ENCODE peak calls at places on chromosomes 11 and 22, in six cellular contexts. One of them, this sample, is unnamed.
A peak's percentile ranks its signal among the peaks of the same experiment; 100 is the strongest.

GRCh38 chr11:126791446-126791845 is 209.1 kb downstream of the KIRREL3 start:
- DNase-seq in CD8-positive, alpha-beta T cell: no peak
- DNase-seq in mesenchymal stem cell: no peak
- DNase-seq in mammary epithelial cell: no peak
- DNase-seq in hepatocyte: no peak
- DNase-seq in heart right ventricle: no peak
- DNase-seq in this sample: no peak

GRCh38 chr22:48588881-48589450 is 1238.7 kb downstream of the BRD1 start:
- DNase-seq in CD8-positive, alpha-beta T cell: no peak
- DNase-seq in mesenchymal stem cell: no peak
- DNase-seq in mammary epithelial cell: no peak
- DNase-seq in hepatocyte: no peak
- DNase-seq in heart right ventricle: no peak
- DNase-seq in this sample: no peak

GRCh38 chr11:9613830-9614762 is 40.6 kb downstream of the WEE1 start:
- DNase-seq in CD8-positive, alpha-beta T cell: peak; percentile 88
- DNase-seq in mesenchymal stem cell: peak; percentile 84
- DNase-seq in mammary epithelial cell: peak; percentile 85
- DNase-seq in hepatocyte: peak; percentile 94
- DNase-seq in heart right ventricle: peak; percentile 91
- DNase-seq in this sample: peak; percentile 51

GRCh38 chr11:76670475-76671235 is at the start of gene LRRC32:
- DNase-seq in CD8-positive, alpha-beta T cell: peak; percentile 23
- DNase-seq in mesenchymal stem cell: no peak
- DNase-seq in mammary epithelial cell: no peak
- DNase-seq in hepatocyte: peak; percentile 55
- DNase-seq in heart right ventricle: peak; percentile 79
- DNase-seq in this sample: no peak

GRCh38 chr11:105152556-105152955 is 13.0 kb upstream of the CARD18 start:
- DNase-seq in CD8-positive, alpha-beta T cell: no peak
- DNase-seq in mesenchymal stem cell: peak; percentile 22
- DNase-seq in mammary epithelial cell: no peak
- DNase-seq in hepatocyte: no peak
- DNase-seq in heart right ventricle: no peak
- DNase-seq in this sample: no peak

GRCh38 chr11:103380031-103380430 is 270.8 kb downstream of the DYNC2H1 start:
- DNase-seq in CD8-positive, alpha-beta T cell: no peak
- DNase-seq in mesenchymal stem cell: peak; percentile 57
- DNase-seq in mammary epithelial cell: no peak
- DNase-seq in hepatocyte: no peak
- DNase-seq in heart right ventricle: no peak
- DNase-seq in this sample: no peak

GRCh38 chr11:93131709-93132108 is 66.1 kb downstream of the SLC36A4 start:
- DNase-seq in CD8-positive, alpha-beta T cell: no peak
- DNase-seq in mesenchymal stem cell: no peak
- DNase-seq in mammary epithelial cell: no peak
- DNase-seq in hepatocyte: no peak
- DNase-seq in heart right ventricle: no peak
- DNase-seq in this sample: no peak

GRCh38 chr11:27910186-27910941 is 197.6 kb downstream of the KIF18A start:
- DNase-seq in CD8-positive, alpha-beta T cell: no peak
- DNase-seq in mesenchymal stem cell: peak; percentile 84
- DNase-seq in mammary epithelial cell: peak; percentile 76
- DNase-seq in hepatocyte: no peak
- DNase-seq in heart right ventricle: no peak
- DNase-seq in this sample: no peak

GRCh38 chr11:87849216-87849615 is 326.0 kb downstream of the RAB38 start:
- DNase-seq in CD8-positive, alpha-beta T cell: no peak
- DNase-seq in mesenchymal stem cell: no peak
- DNase-seq in mammary epithelial cell: no peak
- DNase-seq in hepatocyte: no peak
- DNase-seq in heart right ventricle: no peak
- DNase-seq in this sample: no peak

GRCh38 chr11:108620958-108621772 is 27.6 kb upstream of the EXPH5 start:
- DNase-seq in CD8-positive, alpha-beta T cell: no peak
- DNase-seq in mesenchymal stem cell: peak; percentile 24
- DNase-seq in mammary epithelial cell: peak; percentile 78
- DNase-seq in hepatocyte: no peak
- DNase-seq in heart right ventricle: no peak
- DNase-seq in this sample: no peak

GRCh38 chr11:612201-612960 is 3.4 kb downstream of the IRF7 start:
- DNase-seq in CD8-positive, alpha-beta T cell: no peak
- DNase-seq in mesenchymal stem cell: peak; percentile 43
- DNase-seq in mammary epithelial cell: no peak
- DNase-seq in hepatocyte: peak; percentile 51
- DNase-seq in heart right ventricle: no peak
- DNase-seq in this sample: no peak

GRCh38 chr11:30016588-30017363 is at the start of gene KCNA4:
- DNase-seq in CD8-positive, alpha-beta T cell: no peak
- DNase-seq in mesenchymal stem cell: no peak
- DNase-seq in mammary epithelial cell: no peak
- DNase-seq in hepatocyte: peak; percentile 79
- DNase-seq in heart right ventricle: peak; percentile 51
- DNase-seq in this sample: no peak

GRCh38 chr22:37638351-37639069 is 959 bp upstream of the SH3BP1 start:
- DNase-seq in CD8-positive, alpha-beta T cell: no peak
- DNase-seq in mesenchymal stem cell: no peak
- DNase-seq in mammary epithelial cell: no peak
- DNase-seq in hepatocyte: peak; percentile 62
- DNase-seq in heart right ventricle: no peak
- DNase-seq in this sample: no peak

GRCh38 chr22:26239561-26239960 is 70.3 kb downstream of the SEZ6L start:
- DNase-seq in CD8-positive, alpha-beta T cell: no peak
- DNase-seq in mesenchymal stem cell: no peak
- DNase-seq in mammary epithelial cell: no peak
- DNase-seq in hepatocyte: no peak
- DNase-seq in heart right ventricle: no peak
- DNase-seq in this sample: no peak

GRCh38 chr22:19689408-19689807 is 24.9 kb upstream of the SEPTIN5 start:
- DNase-seq in CD8-positive, alpha-beta T cell: no peak
- DNase-seq in mesenchymal stem cell: no peak
- DNase-seq in mammary epithelial cell: no peak
- DNase-seq in hepatocyte: no peak
- DNase-seq in heart right ventricle: no peak
- DNase-seq in this sample: no peak

GRCh38 chr11:13208921-13209320 is 68.7 kb upstream of the BMAL1 start:
- DNase-seq in CD8-positive, alpha-beta T cell: no peak
- DNase-seq in mesenchymal stem cell: no peak
- DNase-seq in mammary epithelial cell: no peak
- DNase-seq in hepatocyte: no peak
- DNase-seq in heart right ventricle: no peak
- DNase-seq in this sample: no peak

GRCh38 chr22:37601540-37602442 is 6.8 kb upstream of the GGA1 start:
- DNase-seq in CD8-positive, alpha-beta T cell: no peak
- DNase-seq in mesenchymal stem cell: peak; percentile 16
- DNase-seq in mammary epithelial cell: peak; percentile 67
- DNase-seq in hepatocyte: peak; percentile 77
- DNase-seq in heart right ventricle: no peak
- DNase-seq in this sample: no peak

GRCh38 chr22:36930041-36930935 is 16.9 kb downstream of the CSF2RB start:
- DNase-seq in CD8-positive, alpha-beta T cell: no peak
- DNase-seq in mesenchymal stem cell: no peak
- DNase-seq in mammary epithelial cell: no peak
- DNase-seq in hepatocyte: no peak
- DNase-seq in heart right ventricle: no peak
- DNase-seq in this sample: no peak

GRCh38 chr11:71139516-71140205 is 112.7 kb downstream of the SHANK2 start:
- DNase-seq in CD8-positive, alpha-beta T cell: no peak
- DNase-seq in mesenchymal stem cell: no peak
- DNase-seq in mammary epithelial cell: peak; percentile 32
- DNase-seq in hepatocyte: peak; percentile 27
- DNase-seq in heart right ventricle: peak; percentile 63
- DNase-seq in this sample: no peak

GRCh38 chr11:116692318-116693106 is 80.3 kb downstream of the BUD13 start:
- DNase-seq in CD8-positive, alpha-beta T cell: no peak
- DNase-seq in mesenchymal stem cell: no peak
- DNase-seq in mammary epithelial cell: no peak
- DNase-seq in hepatocyte: no peak
- DNase-seq in heart right ventricle: no peak
- DNase-seq in this sample: no peak

GRCh38 chr11:196786-197731 is 4.2 kb downstream of the SCGB1C1 start:
- DNase-seq in CD8-positive, alpha-beta T cell: peak; percentile 2
- DNase-seq in mesenchymal stem cell: no peak
- DNase-seq in mammary epithelial cell: no peak
- DNase-seq in hepatocyte: no peak
- DNase-seq in heart right ventricle: no peak
- DNase-seq in this sample: no peak

GRCh38 chr11:88357323-88358039 is 19.9 kb upstream of the CTSC start:
- DNase-seq in CD8-positive, alpha-beta T cell: no peak
- DNase-seq in mesenchymal stem cell: peak; percentile 44
- DNase-seq in mammary epithelial cell: no peak
- DNase-seq in hepatocyte: no peak
- DNase-seq in heart right ventricle: no peak
- DNase-seq in this sample: no peak

DNA sequence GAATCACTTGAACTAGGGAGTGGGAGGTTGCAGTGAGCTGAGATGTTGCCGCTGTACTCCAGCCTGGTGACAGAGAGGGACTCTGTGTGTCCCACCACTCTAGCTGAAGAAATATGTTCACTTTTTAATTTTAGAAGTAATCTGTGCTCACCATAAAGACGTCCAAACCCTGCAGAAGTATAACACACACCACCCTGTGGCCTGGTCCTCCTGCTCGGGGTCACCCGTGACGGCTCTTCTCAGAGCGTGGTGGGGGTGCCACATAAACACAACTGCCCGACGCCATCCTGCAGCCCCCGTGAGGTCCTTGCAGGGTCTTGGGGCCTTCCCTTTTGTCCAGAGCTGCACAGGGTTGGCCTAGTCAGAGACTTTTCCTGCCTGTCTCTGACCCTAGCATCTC is 8.8 kb downstream of the PPIL2 start:
- DNase-seq in CD8-positive, alpha-beta T cell: no peak
- DNase-seq in mesenchymal stem cell: no peak
- DNase-seq in mammary epithelial cell: no peak
- DNase-seq in hepatocyte: no peak
- DNase-seq in heart right ventricle: no peak
- DNase-seq in this sample: no peak
- H3K4me3 ChIP-seq in CD8-positive, alpha-beta T cell: no peak overlapping the region
- H3K4me3 ChIP-seq in mesenchymal stem cell: no peak overlapping the region
- H3K4me3 ChIP-seq in mammary epithelial cell: no peak overlapping the region
- H3K4me3 ChIP-seq in hepatocyte: no peak overlapping the region
- H3K4me3 ChIP-seq in heart right ventricle: no peak overlapping the region
- H3K4me3 ChIP-seq in this sample: no peak overlapping the region

DNA sequence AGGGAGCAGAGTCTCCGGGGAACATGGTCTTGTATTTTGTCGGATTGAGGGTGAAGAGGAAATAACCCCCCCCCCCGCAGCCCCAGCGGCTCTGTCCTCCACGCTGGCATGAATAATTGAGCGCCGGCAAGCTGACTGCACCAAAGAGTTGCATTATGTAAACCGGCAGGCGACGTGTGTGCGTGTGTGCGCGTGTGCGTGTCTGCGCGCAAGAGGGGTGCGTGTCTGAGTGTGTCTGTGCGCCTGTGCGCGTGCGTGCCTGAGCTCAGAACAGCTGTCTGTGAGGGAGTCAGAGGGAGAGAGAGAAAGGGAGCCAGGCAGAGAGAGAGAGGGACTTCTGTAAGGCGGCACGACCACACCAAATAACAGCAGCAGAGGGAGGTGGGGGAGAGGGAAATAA is 94.4 kb downstream of the SCN3B start:
- DNase-seq in CD8-positive, alpha-beta T cell: peak; percentile 16
- DNase-seq in mesenchymal stem cell: peak; percentile 76
- DNase-seq in mammary epithelial cell: no peak
- DNase-seq in hepatocyte: peak; percentile 51
- DNase-seq in heart right ventricle: peak; percentile 64
- DNase-seq in this sample: no peak
- H3K27ac ChIP-seq in CD8-positive, alpha-beta T cell: no peak overlapping the region
- H3K27ac ChIP-seq in mesenchymal stem cell: no peak overlapping the region
- H3K27ac ChIP-seq in mammary epithelial cell: no peak overlapping the region
- H3K27ac ChIP-seq in hepatocyte: peak overlapping the region; percentile 31
- H3K27ac ChIP-seq in heart right ventricle: peak overlapping the region; percentile 46
- H3K27ac ChIP-seq in this sample: no peak overlapping the region

DNA sequence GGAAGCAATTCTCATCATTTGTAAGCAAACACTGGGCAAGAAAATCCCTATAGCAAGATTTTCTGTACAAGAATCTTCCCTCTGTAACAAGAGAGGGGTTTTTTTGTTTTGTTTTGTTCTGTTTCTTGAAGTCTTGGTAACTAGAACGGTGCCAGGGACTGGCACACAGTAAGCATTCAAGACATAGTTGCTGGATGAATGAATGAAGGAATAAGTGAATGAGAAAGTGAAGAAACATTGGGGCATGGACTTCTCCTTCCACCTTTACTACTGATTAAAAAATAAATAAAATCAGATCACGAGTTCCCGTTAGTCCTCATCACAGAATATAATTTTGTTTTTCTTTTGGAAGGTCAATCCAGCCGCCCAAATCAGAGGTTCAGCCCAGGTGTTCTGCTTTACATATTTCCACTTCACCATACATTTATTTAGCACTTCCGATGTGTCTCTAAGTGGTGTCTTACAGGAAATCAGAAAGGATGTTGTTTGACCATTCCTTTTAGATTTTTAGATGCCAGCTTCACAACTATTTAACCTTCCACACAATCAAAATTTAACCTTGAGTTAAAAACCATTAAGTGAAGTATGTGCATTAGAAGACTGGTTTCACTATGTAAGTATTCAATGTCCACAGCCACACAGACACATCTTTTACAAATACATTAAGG is 281.2 kb downstream of the CADM1 start:
- DNase-seq in CD8-positive, alpha-beta T cell: no peak
- DNase-seq in mesenchymal stem cell: no peak
- DNase-seq in mammary epithelial cell: no peak
- DNase-seq in hepatocyte: no peak
- DNase-seq in heart right ventricle: no peak
- DNase-seq in this sample: no peak
- H3K4me1 ChIP-seq in CD8-positive, alpha-beta T cell: no peaks in the 10 kb centered on the region
- H3K4me1 ChIP-seq in mesenchymal stem cell: peaks cover 3% of the 10 kb centered on the region
- H3K4me1 ChIP-seq in mammary epithelial cell: peaks cover 15% of the 10 kb centered on the region
- H3K4me1 ChIP-seq in hepatocyte: no peaks in the 10 kb centered on the region
- H3K4me1 ChIP-seq in heart right ventricle: peaks cover 8% of the 10 kb centered on the region
- H3K4me1 ChIP-seq in this sample: no peaks in the 10 kb centered on the region

GRCh38 chr11:119066481-119066880 is 1.1 kb upstream of the VPS11 start:
- DNase-seq in CD8-positive, alpha-beta T cell: no peak
- DNase-seq in mesenchymal stem cell: no peak
- DNase-seq in mammary epithelial cell: no peak
- DNase-seq in hepatocyte: no peak
- DNase-seq in heart right ventricle: no peak
- DNase-seq in this sample: no peak
- H3K4me3 ChIP-seq in CD8-positive, alpha-beta T cell: peak overlapping the region; percentile 88
- H3K4me3 ChIP-seq in mesenchymal stem cell: no peak overlapping the region
- H3K4me3 ChIP-seq in mammary epithelial cell: no peak overlapping the region
- H3K4me3 ChIP-seq in hepatocyte: peak overlapping the region; percentile 50
- H3K4me3 ChIP-seq in heart right ventricle: no peak overlapping the region
- H3K4me3 ChIP-seq in this sample: peak overlapping the region; percentile 84

GRCh38 chr22:40534379-40535188 is 101.9 kb downstream of the MRTFA start:
- DNase-seq in CD8-positive, alpha-beta T cell: no peak
- DNase-seq in mesenchymal stem cell: peak; percentile 82
- DNase-seq in mammary epithelial cell: peak; percentile 52
- DNase-seq in hepatocyte: peak; percentile 15
- DNase-seq in heart right ventricle: no peak
- DNase-seq in this sample: no peak

GRCh38 chr22:40533712-40534378 is 102.7 kb downstream of the MRTFA start:
- DNase-seq in CD8-positive, alpha-beta T cell: peak; percentile 56
- DNase-seq in mesenchymal stem cell: peak; percentile 89
- DNase-seq in mammary epithelial cell: peak; percentile 75
- DNase-seq in hepatocyte: peak; percentile 40
- DNase-seq in heart right ventricle: no peak
- DNase-seq in this sample: no peak

GRCh38 chr22:40529817-40530216 is 106.7 kb downstream of the MRTFA start:
- DNase-seq in CD8-positive, alpha-beta T cell: no peak
- DNase-seq in mesenchymal stem cell: no peak
- DNase-seq in mammary epithelial cell: no peak
- DNase-seq in hepatocyte: no peak
- DNase-seq in heart right ventricle: no peak
- DNase-seq in this sample: no peak

GRCh38 chr22:40535189-40535512 is 101.4 kb downstream of the MRTFA start:
- DNase-seq in CD8-positive, alpha-beta T cell: no peak
- DNase-seq in mesenchymal stem cell: no peak
- DNase-seq in mammary epithelial cell: no peak
- DNase-seq in hepatocyte: no peak
- DNase-seq in heart right ventricle: no peak
- DNase-seq in this sample: no peak

GRCh38 chr22:40531951-40532900 is 104.3 kb downstream of the MRTFA start:
- DNase-seq in CD8-positive, alpha-beta T cell: no peak
- DNase-seq in mesenchymal stem cell: no peak
- DNase-seq in mammary epithelial cell: no peak
- DNase-seq in hepatocyte: no peak
- DNase-seq in heart right ventricle: no peak
- DNase-seq in this sample: no peak
- H3K27ac ChIP-seq in CD8-positive, alpha-beta T cell: peak overlapping the region; percentile 19
- H3K27ac ChIP-seq in mesenchymal stem cell: no peak overlapping the region
- H3K27ac ChIP-seq in mammary epithelial cell: peak overlapping the region; percentile 43
- H3K27ac ChIP-seq in hepatocyte: peak overlapping the region; percentile 70
- H3K27ac ChIP-seq in heart right ventricle: peak overlapping the region; percentile 62
- H3K27ac ChIP-seq in this sample: peak overlapping the region; percentile 73